ENCODE peak calls at places on chromosomes 2 and 18, in four cellular contexts. E is osteoblast, Z is colonic mucosa, V is tibial artery. R is an unnamed sample.

GRCh38 chr2:236207472-236207871 is 39.3 kb upstream of the GBX2 start:
- DNase-seq in E (no peak), Z (no peak), V (peak; percentile 13), R (no peak)

GRCh38 chr2:42963452-42964068 is 171.2 kb upstream of the HAAO start:
- DNase-seq in E (peak; percentile 36), Z (no peak), V (no peak), R (no peak)

GRCh38 chr2:170408461-170409163 is 230.7 kb downstream of the MYO3B start:
- DNase-seq in E (no peak), Z (no peak), V (no peak), R (peak; percentile 23)

GRCh38 chr2:100207411-100207885 is 65.1 kb upstream of the AFF3 start:
- DNase-seq in E (no peak), Z (no peak), V (no peak), R (no peak)

GRCh38 chr2:67824196-67824595 is 238.6 kb downstream of the C1D start:
- DNase-seq in E (no peak), Z (no peak), V (no peak), R (no peak)

GRCh38 chr18:8341481-8342230 is 267.6 kb upstream of the RAB12 start:
- DNase-seq in E (no peak), Z (no peak), V (no peak), R (no peak)

GRCh38 chr2:127392133-127392827 is 4.5 kb upstream of the MAP3K2 start:
- DNase-seq in E (no peak), Z (no peak), V (no peak), R (no peak)

GRCh38 chr18:59861963-59862819 is 37.6 kb upstream of the PMAIP1 start:
- DNase-seq in E (peak; percentile 61), Z (no peak), V (no peak), R (peak; percentile 51)

GRCh38 chr2:187989925-187990623 is 301.6 kb upstream of the GULP1 start:
- DNase-seq in E (no peak), Z (no peak), V (no peak), R (no peak)

GRCh38 chr2:47174731-47175361 is 19.7 kb upstream of the STPG4 start:
- DNase-seq in E (peak; percentile 84), Z (peak; percentile 90), V (peak; percentile 74), R (no peak)

DNA sequence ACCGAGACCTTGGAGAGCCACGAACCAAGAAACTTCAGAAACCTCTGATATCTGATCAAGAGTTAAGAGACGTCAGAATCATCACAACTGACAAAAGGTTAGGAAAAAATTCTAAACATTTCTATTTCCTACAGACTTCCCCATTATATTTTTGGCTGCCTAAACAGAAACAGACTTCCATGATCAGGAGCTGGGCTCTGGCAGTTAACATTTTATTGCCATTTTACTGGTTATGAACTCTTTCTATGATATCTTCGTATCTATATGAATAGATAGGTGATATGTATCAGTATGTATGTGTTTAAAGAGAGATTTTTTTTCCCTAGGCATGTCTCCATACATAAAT is 31.1 kb upstream of the PPP1R1C start:
- DNase-seq in E (no peak), Z (no peak), V (no peak), R (no peak)
- TF ChIP-seq CTCF in E (no peak), Z (no peak), V (no peak), R (no peak)

GRCh38 chr18:26697186-26697585 is 148.8 kb upstream of the KCTD1 start:
- DNase-seq in E (no peak), Z (no peak), V (no peak), R (no peak)

GRCh38 chr18:26703170-26703933 is 155.0 kb upstream of the KCTD1 start:
- DNase-seq in E (no peak), Z (peak; percentile 65), V (no peak), R (no peak)

GRCh38 chr18:26702023-26702422 is 153.7 kb upstream of the KCTD1 start:
- DNase-seq in E (no peak), Z (no peak), V (no peak), R (no peak)

GRCh38 chr18:26700728-26701127 is 152.4 kb upstream of the KCTD1 start:
- DNase-seq in E (no peak), Z (no peak), V (no peak), R (no peak)

DNA sequence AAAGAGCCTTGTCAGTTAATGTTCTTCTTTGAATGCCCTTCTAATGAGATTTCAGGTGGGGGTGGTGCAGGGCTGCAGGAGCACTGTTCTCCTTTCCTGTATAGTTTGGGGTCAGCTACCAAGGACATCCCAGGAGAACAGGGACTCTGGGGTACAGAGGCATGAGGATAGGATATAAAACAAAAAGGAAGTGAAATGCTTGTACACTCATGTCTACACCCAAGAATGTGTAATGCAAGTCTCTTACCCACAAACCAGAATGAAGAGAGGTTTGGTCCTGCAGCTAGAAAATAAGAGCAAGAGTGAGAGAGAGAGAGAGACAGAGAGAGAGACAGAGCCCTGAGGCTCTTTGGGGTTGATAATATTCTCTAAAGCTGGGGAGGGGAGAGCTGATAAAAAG is 151.8 kb upstream of the KCTD1 start:
- DNase-seq in E (no peak), Z (no peak), V (no peak), R (no peak)
- H3K4me3 ChIP-seq in E (no peak overlapping the region), Z (no peak overlapping the region), V (no peak overlapping the region), R (no peak overlapping the region)

GRCh38 chr2:98496750-98497493 is 52.3 kb downstream of the INPP4A start:
- DNase-seq in E (no peak), Z (no peak), V (peak; percentile 10), R (no peak)
- H3K36me3 ChIP-seq in E (no peaks in the 10 kb centered on the region), Z (no peaks in the 10 kb centered on the region), V (no peaks in the 10 kb centered on the region), R (peaks cover 1% of the 10 kb centered on the region)

GRCh38 chr18:32391126-32391525 is 79.6 kb downstream of the GAREM1 start:
- DNase-seq in E (no peak), Z (no peak), V (no peak), R (no peak)

GRCh38 chr18:32393407-32393806 is 77.3 kb downstream of the GAREM1 start:
- DNase-seq in E (no peak), Z (no peak), V (no peak), R (no peak)

GRCh38 chr18:32386466-32386865 is 84.2 kb downstream of the GAREM1 start:
- DNase-seq in E (no peak), Z (no peak), V (no peak), R (no peak)

GRCh38 chr18:32389191-32389590 is 81.5 kb downstream of the GAREM1 start:
- DNase-seq in E (no peak), Z (no peak), V (no peak), R (no peak)

GRCh38 chr18:32389868-32390267 is 80.8 kb downstream of the GAREM1 start:
- DNase-seq in E (no peak), Z (peak; percentile 31), V (no peak), R (no peak)
- TF ChIP-seq CTCF in E (no peak), Z (no peak), V (no peak), R (no peak)

GRCh38 chr2:70907130-70907756 is 28.5 kb upstream of the ATP6V1B1 start:
- DNase-seq in E (no peak), Z (peak; percentile 13), V (no peak), R (no peak)
- H3K4me3 ChIP-seq in E (peak overlapping the region; percentile 65), Z (no peak overlapping the region), V (no peak overlapping the region), R (no peak overlapping the region)

DNA sequence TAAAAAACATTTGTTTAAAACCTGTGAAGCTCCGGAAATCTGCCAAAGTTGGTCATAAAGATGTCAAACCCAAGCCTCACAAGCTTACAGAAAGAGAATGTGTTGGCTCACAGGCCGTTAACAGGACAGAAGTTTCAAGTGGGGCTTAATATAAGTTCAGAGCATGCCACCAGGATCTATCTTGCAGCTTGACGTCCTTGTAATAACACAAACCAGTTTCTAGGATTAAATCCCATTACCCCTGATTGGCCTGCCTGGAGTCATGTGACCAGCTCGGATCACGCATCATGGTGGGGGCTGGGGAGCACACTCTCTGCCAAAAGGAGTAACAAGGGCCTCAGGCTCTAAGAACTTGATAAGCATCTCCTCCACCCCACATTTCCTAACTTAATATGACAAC is 38.9 kb upstream of the SCG2 start:
- DNase-seq in E (no peak), Z (no peak), V (no peak), R (no peak)
- H3K36me3 ChIP-seq in E (no peaks in the 10 kb centered on the region), Z (no peaks in the 10 kb centered on the region), V (no peaks in the 10 kb centered on the region), R (no peaks in the 10 kb centered on the region)

DNA sequence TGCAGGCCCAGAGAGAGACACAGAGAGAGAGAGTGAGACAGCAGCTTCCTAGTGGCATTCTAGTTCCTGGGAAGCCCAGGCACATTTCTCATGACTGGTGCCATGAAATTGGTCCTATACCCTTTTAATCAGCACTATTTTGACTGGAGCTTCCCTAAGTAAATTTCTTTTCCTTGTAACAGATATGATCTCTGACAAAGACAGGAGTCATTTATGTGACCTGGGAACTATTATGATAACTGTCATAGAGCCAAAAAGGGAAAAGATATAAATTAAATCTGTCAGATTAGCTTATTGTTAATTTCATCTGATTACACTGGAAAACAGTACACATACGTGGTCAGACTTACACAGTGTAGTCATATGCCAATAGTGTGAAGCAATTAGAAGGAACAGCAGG is 161.3 kb upstream of the HNRNPA3 start:
- DNase-seq in E (no peak), Z (no peak), V (no peak), R (no peak)
- TF ChIP-seq CTCF in E (no peak), Z (no peak), V (no peak), R (no peak)

R was measured in GM06990.